ENCODE peak calls at places on chromosomes 11 and 22, in five cellular contexts. K is GM10248; N is activated CD4-positive, alpha-beta T cell treated with anti-CD3 and anti-CD28 coated beads for 48 hours; S is AG04450; D is NCI-H1092. M is an unnamed sample.

GRCh38 chr22:38203090-38203810 is 1.5 kb downstream of the MAFF start:
- DNase-seq in K (no peak), N (peak), S (no peak), D (no peak), M (peak)

GRCh38 chr22:17751596-17751995 is 22.7 kb downstream of the BID start:
- DNase-seq in K (no peak), N (no peak), S (no peak), D (no peak), M (no peak)

GRCh38 chr11:925496-926301 is at the start of gene AP2A2:
- DNase-seq in K (peak), N (peak), S (peak), D (peak), M (peak)

GRCh38 chr11:65424200-65425104 is 1.9 kb downstream of the NEAT1 start:
- DNase-seq in K (no peak), N (peak), S (no peak), D (no peak), M (peak)

GRCh38 chr11:77381749-77382693 is 80.5 kb upstream of the GDPD4 start:
- DNase-seq in K (no peak), N (no peak), S (peak), D (no peak), M (no peak)

GRCh38 chr11:129705341-129705740 is 110.3 kb upstream of the TMEM45B start:
- DNase-seq in K (no peak), N (no peak), S (no peak), D (no peak), M (no peak)

GRCh38 chr11:58774164-58774593 is 42.4 kb upstream of the GLYAT start:
- DNase-seq in K (no peak), N (no peak), S (no peak), D (no peak), M (no peak)

GRCh38 chr11:65295001-65295400 is 19.7 kb upstream of the CDC42EP2 start:
- DNase-seq in K (no peak), N (no peak), S (no peak), D (no peak), M (no peak)

GRCh38 chr11:91794146-91794545 is 430.5 kb upstream of the FAT3 start:
- DNase-seq in K (no peak), N (no peak), S (no peak), D (no peak), M (no peak)

GRCh38 chr11:45048870-45049825 is 97.3 kb upstream of the PRDM11 start:
- DNase-seq in K (no peak), N (no peak), S (no peak), D (no peak), M (peak)

GRCh38 chr11:10042699-10043098 is 251.3 kb downstream of the SBF2 start:
- DNase-seq in K (no peak), N (no peak), S (no peak), D (no peak), M (no peak)

GRCh38 chr11:95886462-95886861 is 37.4 kb downstream of the MTMR2 start:
- DNase-seq in K (no peak), N (no peak), S (no peak), D (no peak), M (no peak)

GRCh38 chr11:115503083-115503885 is 931 bp downstream of the CADM1 start:
- DNase-seq in K (peak), N (peak), S (no peak), D (peak), M (peak)

GRCh38 chr11:111348147-111348546 is 30.9 kb downstream of the POU2AF1 start:
- DNase-seq in K (no peak), N (no peak), S (no peak), D (no peak), M (no peak)

GRCh38 chr11:121762820-121763219 is 310.1 kb upstream of the SORL1-AS1 start:
- DNase-seq in K (no peak), N (no peak), S (no peak), D (peak), M (peak)

GRCh38 chr11:76782526-76783293 is 446 bp upstream of the TSKU start:
- DNase-seq in K (peak), N (peak), S (peak), D (peak), M (peak)

GRCh38 chr22:17783317-17783716 is 9.0 kb upstream of the BID start:
- DNase-seq in K (no peak), N (no peak), S (no peak), D (no peak), M (no peak)

GRCh38 chr11:1174441-1175370 is 17.0 kb downstream of the MUC5AC start:
- DNase-seq in K (no peak), N (no peak), S (no peak), D (no peak), M (no peak)

GRCh38 chr22:42367980-42368378 is 64.2 kb downstream of the NFAM1 start:
- DNase-seq in K (no peak), N (no peak), S (no peak), D (no peak), M (peak)

GRCh38 chr11:132177106-132177505 is 806.7 kb downstream of the NTM start:
- DNase-seq in K (no peak), N (no peak), S (peak), D (no peak), M (no peak)

GRCh38 chr22:37496651-37497599 is 10.7 kb upstream of the MFNG start:
- DNase-seq in K (no peak), N (no peak), S (peak), D (no peak), M (no peak)